ENCODE peak calls at places on chromosomes 13 and 19, in ten cellular contexts. Z, O, U, L, I, X, J, W, N and B are unnamed samples.

GRCh38 chr19:16527971-16528521 is 14.2 kb downstream of the CHERP start:
- DNase-seq in Z (no peak), O (no peak), U (peak; percentile 25), L (no peak), I (no peak), X (no peak), J (no peak), W (no peak), N (peak; percentile 24), B (peak; percentile 40)

GRCh38 chr13:110012102-110012739 is 225.8 kb upstream of the IRS2 start:
- DNase-seq in Z (no peak), O (peak; percentile 97), U (no peak), L (no peak), I (no peak), X (no peak), J (no peak), W (no peak), N (no peak), B (peak; percentile 98)

GRCh38 chr19:45448887-45449299 is 18.9 kb upstream of the FOSB start:
- DNase-seq in Z (no peak), O (peak; percentile 15), U (no peak), L (no peak), I (no peak), X (no peak), J (peak; percentile 66), W (no peak), N (no peak), B (peak; percentile 78)

GRCh38 chr19:11984986-11985385 is 20.1 kb downstream of the ZNF763 start:
- DNase-seq in Z (no peak), O (no peak), U (no peak), L (no peak), I (no peak), X (no peak), J (no peak), W (peak; percentile 0), N (no peak), B (no peak)

GRCh38 chr13:98025480-98026025 is 72.1 kb downstream of the IPO5 start:
- DNase-seq in Z (no peak), O (peak; percentile 88), U (no peak), L (no peak), I (no peak), X (no peak), J (no peak), W (no peak), N (no peak), B (no peak)

GRCh38 chr13:54536112-54536511 is 1507.5 kb downstream of the OLFM4 start:
- DNase-seq in Z (no peak), O (no peak), U (no peak), L (no peak), I (no peak), X (peak; percentile 2), J (no peak), W (peak; percentile 3), N (no peak), B (no peak)

GRCh38 chr13:58452123-58452623 is 820.6 kb downstream of the PCDH17 start:
- DNase-seq in Z (no peak), O (no peak), U (no peak), L (no peak), I (no peak), X (no peak), J (no peak), W (no peak), N (no peak), B (no peak)

GRCh38 chr19:39390460-39390758 is 497 bp downstream of the PAF1 start:
- DNase-seq in Z (no peak), O (no peak), U (peak; percentile 74), L (peak; percentile 74), I (peak; percentile 55), X (peak; percentile 67), J (no peak), W (no peak), N (no peak), B (no peak)

GRCh38 chr13:35500071-35500595 is 23.6 kb upstream of the MAB21L1 start:
- DNase-seq in Z (no peak), O (no peak), U (no peak), L (no peak), I (no peak), X (no peak), J (no peak), W (peak; percentile 5), N (no peak), B (no peak)

GRCh38 chr13:99506632-99507031 is 5.4 kb downstream of the TM9SF2 start:
- DNase-seq in Z (no peak), O (no peak), U (no peak), L (no peak), I (no peak), X (no peak), J (no peak), W (no peak), N (no peak), B (no peak)

GRCh38 chr13:47298506-47298905 is 401.7 kb upstream of the HTR2A start:
- DNase-seq in Z (no peak), O (peak; percentile 4), U (no peak), L (no peak), I (no peak), X (no peak), J (no peak), W (no peak), N (no peak), B (no peak)